ENCODE peak calls at places on chromosomes 13 and 19, in four cellular contexts. G, W, V and N are unnamed samples.

GRCh38 chr13:99403458-99403971 is 96.3 kb upstream of the GPR183 start:
- DNase-seq in W (no peak), V (no peak), G (no peak), N (peak; percentile 57)

GRCh38 chr19:30263719-30264440 is 108.3 kb upstream of the ZNF536 start:
- DNase-seq in G (no peak), W (no peak), V (no peak), N (no peak)

GRCh38 chr19:46920341-46920740 is 59.5 kb downstream of the ARHGAP35 start:
- DNase-seq in V (no peak), W (no peak), G (no peak), N (no peak)

GRCh38 chr19:8607386-8607785 is 3.1 kb downstream of the ADAMTS10 start:
- DNase-seq in W (no peak), V (no peak), G (peak; percentile 81), N (no peak)

GRCh38 chr19:47494729-47495128 is 10.7 kb upstream of the KPTN start:
- DNase-seq in G (no peak), W (no peak), V (no peak), N (no peak)

GRCh38 chr13:113880651-113881611 is 17.1 kb upstream of the GAS6 start:
- DNase-seq in V (no peak), G (no peak), W (no peak), N (peak; percentile 33)

GRCh38 chr19:49106648-49107135 is 7.5 kb upstream of the LIN7B start:
- DNase-seq in V (peak; percentile 72), G (peak; percentile 54), W (peak; percentile 50), N (peak; percentile 52)

GRCh38 chr13:59477011-59477410 is 686.7 kb downstream of the DIAPH3 start:
- DNase-seq in G (no peak), V (no peak), W (no peak), N (no peak)

GRCh38 chr13:36259361-36260137 is 38.1 kb downstream of the CCDC169 start:
- DNase-seq in W (no peak), G (no peak), V (no peak), N (no peak)

GRCh38 chr19:47274891-47275865 is 493 bp downstream of the INAFM1 start:
- DNase-seq in W (no peak), V (no peak), G (peak; percentile 29), N (peak; percentile 40)

GRCh38 chr19:48772503-48772953 is 17.2 kb downstream of the FGF21 start:
- DNase-seq in V (no peak), W (no peak), G (no peak), N (no peak)

GRCh38 chr19:54478677-54479266 is 5.7 kb upstream of the CDC42EP5 start:
- DNase-seq in V (no peak), W (no peak), G (peak; percentile 64), N (no peak)

GRCh38 chr13:111469450-111469849 is 149.0 kb downstream of the TEX29 start:
- DNase-seq in V (no peak), W (no peak), G (no peak), N (no peak)

GRCh38 chr19:35935911-35936737 is at the start of gene LRFN3:
- DNase-seq in V (peak; percentile 71), G (peak; percentile 81), W (peak; percentile 62), N (no peak)

GRCh38 chr13:65615506-65615905 is 1614.6 kb downstream of the PCDH9 start:
- DNase-seq in G (no peak), W (no peak), V (no peak), N (no peak)

GRCh38 chr19:36797786-36798108 is 25.1 kb upstream of the ZNF850 start:
- DNase-seq in G (no peak), W (no peak), V (no peak), N (no peak)

GRCh38 chr19:12603714-12604113 is 6.9 kb downstream of the ZNF490 start:
- DNase-seq in V (no peak), W (no peak), G (peak; percentile 19), N (no peak)

GRCh38 chr13:114009590-114010400 is 35.9 kb upstream of the C13orf46 start:
- DNase-seq in G (no peak), W (no peak), V (no peak), N (no peak)

GRCh38 chr19:42284066-42284501 is 15.0 kb downstream of the CIC start:
- DNase-seq in G (peak; percentile 88), W (peak; percentile 84), V (peak; percentile 74), N (peak; percentile 78)

GRCh38 chr13:20399961-20400360 is 125.7 kb downstream of the CRYL1 start:
- DNase-seq in V (no peak), W (no peak), G (no peak), N (no peak)

GRCh38 chr13:35552172-35552844 is 75.8 kb upstream of the MAB21L1 start:
- DNase-seq in W (no peak), G (peak; percentile 3), V (no peak), N (no peak)

GRCh38 chr13:91369432-91369831 is 21.9 kb downstream of the MIR17HG start:
- DNase-seq in G (peak; percentile 78), V (no peak), W (no peak), N (no peak)

GRCh38 chr13:24161010-24161775 is 673 bp downstream of the SPATA13 start:
- DNase-seq in V (peak; percentile 45), W (peak; percentile 40), G (no peak), N (no peak)

GRCh38 chr19:30391554-30392551 is 19.7 kb downstream of the ZNF536 start:
- DNase-seq in W (no peak), V (peak; percentile 31), G (peak; percentile 1), N (no peak)

GRCh38 chr13:102580552-102581169 is 16.1 kb upstream of the TPP2 start:
- DNase-seq in W (peak; percentile 23), V (no peak), G (peak; percentile 81), N (no peak)

GRCh38 chr19:40284501-40285352 is at the start of gene AKT2:
- DNase-seq in V (peak; percentile 88), W (no peak), G (peak; percentile 66), N (peak; percentile 78)

GRCh38 chr13:35747594-35747993 is 271.1 kb upstream of the MAB21L1 start:
- DNase-seq in G (peak; percentile 10), V (no peak), W (no peak), N (no peak)

GRCh38 chr19:35790981-35791813 is 15.8 kb downstream of the ARHGAP33 start:
- DNase-seq in G (no peak), W (no peak), V (no peak), N (no peak)

GRCh38 chr13:109606404-109607028 is 179.9 kb downstream of the IRS2 start:
- DNase-seq in V (no peak), W (no peak), G (peak; percentile 6), N (no peak)

GRCh38 chr13:76672422-76672821 is 213.8 kb downstream of the KCTD12 start:
- DNase-seq in V (no peak), G (peak; percentile 55), W (no peak), N (no peak)

GRCh38 chr13:43269037-43269476 is 245.7 kb downstream of the DNAJC15 start:
- DNase-seq in G (peak; percentile 96), W (peak; percentile 57), V (peak; percentile 51), N (no peak)

GRCh38 chr13:98065468-98065867 is 77.4 kb upstream of the FARP1 start:
- DNase-seq in V (no peak), G (no peak), W (no peak), N (no peak)

GRCh38 chr13:23462815-23463559 is 29.5 kb upstream of the SACS start:
- DNase-seq in V (no peak), W (no peak), G (no peak), N (no peak)

GRCh38 chr19:35643255-35644205 is 2.0 kb downstream of the ETV2 start:
- DNase-seq in W (peak; percentile 84), V (peak; percentile 82), G (peak; percentile 86), N (peak; percentile 77)

GRCh38 chr19:50465986-50466771 is 10.1 kb upstream of the EMC10 start:
- DNase-seq in G (no peak), V (no peak), W (peak; percentile 48), N (no peak)

GRCh38 chr13:110637747-110638146 is 22.4 kb downstream of the NAXD start:
- DNase-seq in G (no peak), V (no peak), W (no peak), N (no peak)

DNA sequence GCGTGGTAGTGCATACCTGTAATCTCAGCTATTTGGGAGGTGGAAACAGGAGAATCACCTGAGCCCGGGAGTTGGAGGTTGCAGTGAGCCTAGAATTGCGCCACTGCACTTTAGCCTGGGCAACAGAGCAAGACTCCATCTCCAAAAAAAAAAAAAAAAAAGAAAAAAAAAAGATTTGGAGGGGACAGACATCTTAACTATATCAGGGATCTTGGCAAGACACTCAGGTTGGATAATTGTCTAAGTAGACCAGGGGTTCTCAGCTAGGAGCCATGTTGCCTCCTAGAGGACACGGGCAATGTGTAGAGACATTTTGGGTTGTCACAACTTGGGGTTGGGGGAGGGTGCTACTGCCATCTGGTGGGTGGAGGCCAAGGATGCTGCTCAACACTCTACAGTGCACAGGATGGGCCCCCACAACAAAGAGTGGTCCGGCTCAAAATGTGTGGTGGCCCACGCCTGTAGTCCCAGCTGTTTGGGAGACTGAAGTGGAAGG is 1.9 kb upstream of the ZNF580 start:
- DNase-seq in G (peak; percentile 41), W (peak; percentile 31), V (no peak), N (no peak)
- TF ChIP-seq CTCF in G (peak; percentile 46), W (peak; percentile 64), V (no peak), N (peak; percentile 42)

GRCh38 chr19:11452814-11453335 is 17.4 kb downstream of the PRKCSH start:
- DNase-seq in G (no peak), W (no peak), V (no peak), N (no peak)

GRCh38 chr19:11450570-11451326 is 15.3 kb downstream of the PRKCSH start:
- DNase-seq in W (no peak), G (no peak), V (no peak), N (no peak)

GRCh38 chr19:11453468-11454341 is 18.3 kb downstream of the PRKCSH start:
- DNase-seq in G (no peak), W (no peak), V (no peak), N (no peak)

GRCh38 chr19:11451327-11451941 is 16.0 kb downstream of the PRKCSH start:
- DNase-seq in W (no peak), G (no peak), V (no peak), N (no peak)

GRCh38 chr19:11451942-11452813 is 16.7 kb downstream of the PRKCSH start:
- DNase-seq in V (no peak), W (no peak), G (peak; percentile 23), N (no peak)
- TF ChIP-seq CTCF in V (no peak), W (no peak), G (peak; percentile 25), N (no peak)

GRCh38 chr19:2540646-2541454 is 64.9 kb downstream of the GADD45B start:
- DNase-seq in G (peak; percentile 99), V (peak; percentile 94), W (peak; percentile 94), N (no peak)
- TF ChIP-seq CTCF in G (peak; percentile 32), V (no peak), W (no peak), N (no peak)

GRCh38 chr13:21501709-21502108 is 42.6 kb upstream of the ZDHHC20 start:
- DNase-seq in V (no peak), G (no peak), W (no peak), N (no peak)
- TF ChIP-seq CTCF in V (no peak), G (no peak), W (no peak), N (no peak)

DNA sequence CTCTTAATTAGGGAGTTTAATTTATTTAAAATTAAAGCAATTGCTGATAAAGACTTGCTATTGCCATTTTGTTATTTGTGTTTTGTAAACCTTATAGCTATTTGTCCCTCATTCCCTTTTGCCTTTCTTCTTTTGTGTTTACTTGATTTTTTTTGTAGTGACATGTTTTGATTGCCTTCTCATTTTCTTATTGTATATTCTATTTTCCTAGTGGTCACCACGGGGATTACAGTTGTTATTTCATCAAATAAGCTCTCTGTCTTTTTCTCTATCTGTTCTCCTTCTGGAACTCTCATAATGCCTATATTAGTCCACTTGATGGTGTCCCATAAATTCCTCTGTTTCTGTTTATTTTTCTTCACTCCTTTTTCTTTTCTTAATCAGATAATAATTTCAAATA is 64.4 kb upstream of the FRY start:
- DNase-seq in G (no peak), W (no peak), V (no peak), N (no peak)
- TF ChIP-seq CTCF in G (peak; percentile 5), W (peak; percentile 62), V (peak; percentile 75), N (peak; percentile 18)